ENCODE peak calls at places on chromosomes 2 and 18, in ten cellular contexts. V is cardiac muscle cell, C is GM12865, E is pancreas, B is cardiac fibroblast, K is AG04449, J is A549, Q is OCI-LY7, O is SK-N-SH, Y is Peyer's patch. I is an unnamed sample.

GRCh38 chr2:71235930-71236587 is 9.2 kb upstream of the PAIP2B start:
- DNase-seq in V (no peak), C (no peak), E (no peak), B (no peak), K (no peak), J (no peak), Q (peak; percentile 63), O (no peak), Y (no peak), I (no peak)

GRCh38 chr2:164015328-164016123 is 279.7 kb upstream of the FIGN start:
- DNase-seq in V (peak; percentile 29), C (peak; percentile 91), E (no peak), B (peak; percentile 15), K (no peak), J (no peak), Q (no peak), O (no peak), Y (no peak), I (peak; percentile 97)

GRCh38 chr2:77008925-77009706 is 513.1 kb downstream of the LRRTM4 start:
- DNase-seq in V (peak; percentile 2), C (no peak), E (no peak), B (peak; percentile 22), K (no peak), J (no peak), Q (no peak), O (no peak), Y (no peak), I (peak; percentile 63)

GRCh38 chr2:10613263-10613662 is 76.5 kb downstream of the NOL10 start:
- DNase-seq in V (peak; percentile 41), C (no peak), E (no peak), B (no peak), K (no peak), J (no peak), Q (no peak), O (no peak), Y (no peak), I (no peak)

GRCh38 chr2:53593891-53594585 is 173.6 kb upstream of the CHAC2 start:
- DNase-seq in V (peak; percentile 14), C (no peak), E (no peak), B (peak; percentile 59), K (peak; percentile 14), J (no peak), Q (no peak), O (no peak), Y (no peak), I (no peak)

GRCh38 chr2:222813177-222813843 is 47.5 kb upstream of the ACSL3 start:
- DNase-seq in V (no peak), C (peak; percentile 86), E (no peak), B (peak; percentile 12), K (no peak), J (no peak), Q (no peak), O (no peak), Y (no peak), I (no peak)

GRCh38 chr18:24928479-24928878 is 423.5 kb downstream of the ZNF521 start:
- DNase-seq in V (no peak), C (peak; percentile 21), E (no peak), B (no peak), K (no peak), J (no peak), Q (peak; percentile 82), O (no peak), Y (no peak), I (no peak)

GRCh38 chr2:218368621-218369153 is 12.0 kb downstream of the CATIP start:
- DNase-seq in V (peak; percentile 37), C (no peak), E (peak; percentile 35), B (peak; percentile 9), K (no peak), J (no peak), Q (no peak), O (no peak), Y (peak; percentile 52), I (no peak)

GRCh38 chr2:56170536-56170935 is 13.3 kb upstream of the CCDC85A start:
- DNase-seq in V (no peak), C (no peak), E (no peak), B (no peak), K (no peak), J (no peak), Q (no peak), O (no peak), Y (no peak), I (no peak)

GRCh38 chr2:215619989-215620388 is 184.1 kb upstream of the FN1 start:
- DNase-seq in V (peak; percentile 26), C (no peak), E (no peak), B (no peak), K (no peak), J (peak; percentile 74), Q (no peak), O (no peak), Y (peak; percentile 58), I (no peak)

GRCh38 chr2:106160786-106161261 is 33.3 kb downstream of the UXS1 start:
- DNase-seq in V (no peak), C (no peak), E (no peak), B (no peak), K (no peak), J (no peak), Q (peak; percentile 78), O (no peak), Y (peak; percentile 71), I (no peak)

GRCh38 chr18:69588301-69588700 is 187.6 kb downstream of the DOK6 start:
- DNase-seq in V (peak; percentile 42), C (no peak), E (no peak), B (no peak), K (no peak), J (peak; percentile 3), Q (no peak), O (no peak), Y (no peak), I (no peak)

GRCh38 chr18:6270791-6271216 is 143.9 kb downstream of the L3MBTL4 start:
- DNase-seq in V (no peak), C (peak; percentile 81), E (no peak), B (no peak), K (no peak), J (no peak), Q (no peak), O (no peak), Y (no peak), I (no peak)

GRCh38 chr18:9959564-9959963 is 45.7 kb downstream of the VAPA start:
- DNase-seq in V (no peak), C (no peak), E (no peak), B (no peak), K (no peak), J (no peak), Q (no peak), O (no peak), Y (no peak), I (no peak)
- H3K4me3 ChIP-seq in V (no peak overlapping the region), C (no peak overlapping the region), E (no peak overlapping the region), B (no peak overlapping the region), K (no peak overlapping the region), J (no peak overlapping the region), Q (no peak overlapping the region), O (no peak overlapping the region), Y (no peak overlapping the region), I (no peak overlapping the region)

DNA sequence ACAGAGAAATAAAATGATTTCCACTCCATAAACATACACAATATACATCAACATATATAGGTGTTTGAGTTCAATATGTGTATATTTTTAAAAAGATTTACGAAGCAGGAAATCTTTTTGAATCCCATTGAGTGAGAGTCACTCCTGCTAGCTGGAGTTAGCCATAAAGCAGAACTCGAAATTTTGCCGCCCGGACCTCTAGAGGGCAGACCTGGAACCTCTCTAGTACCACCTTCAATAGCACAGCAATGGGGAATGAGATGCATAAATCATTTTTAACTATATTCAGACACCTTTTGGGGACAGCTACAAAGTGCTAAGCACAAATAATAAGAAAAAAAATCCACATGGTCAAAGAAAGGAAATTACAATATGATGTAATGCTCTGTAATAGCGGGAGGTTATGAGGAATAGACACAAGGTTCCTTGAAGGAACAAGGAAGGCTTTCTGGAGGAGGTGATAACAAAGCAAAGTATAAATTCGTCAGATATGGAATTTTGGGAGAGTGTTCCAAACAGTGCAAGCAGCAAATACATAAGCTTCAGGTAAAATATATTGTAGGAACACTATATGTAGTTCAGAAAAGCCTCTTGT is 533.4 kb downstream of the ERBB4 start:
- DNase-seq in V (peak; percentile 61), C (peak; percentile 35), E (no peak), B (peak; percentile 71), K (no peak), J (peak; percentile 29), Q (peak; percentile 41), O (peak; percentile 37), Y (no peak), I (no peak)
- TF ChIP-seq CTCF in V (peak; percentile 79), C (peak; percentile 54), E (no peak), B (peak; percentile 83), K (no peak), J (peak; percentile 51), Q (peak; percentile 85), O (peak; percentile 66), Y (no peak), I (peak; percentile 74)

GRCh38 chr18:72056171-72056570 is 488.0 kb downstream of the CBLN2 start:
- DNase-seq in V (no peak), C (no peak), E (no peak), B (no peak), K (no peak), J (no peak), Q (no peak), O (no peak), Y (no peak), I (no peak)

DNA sequence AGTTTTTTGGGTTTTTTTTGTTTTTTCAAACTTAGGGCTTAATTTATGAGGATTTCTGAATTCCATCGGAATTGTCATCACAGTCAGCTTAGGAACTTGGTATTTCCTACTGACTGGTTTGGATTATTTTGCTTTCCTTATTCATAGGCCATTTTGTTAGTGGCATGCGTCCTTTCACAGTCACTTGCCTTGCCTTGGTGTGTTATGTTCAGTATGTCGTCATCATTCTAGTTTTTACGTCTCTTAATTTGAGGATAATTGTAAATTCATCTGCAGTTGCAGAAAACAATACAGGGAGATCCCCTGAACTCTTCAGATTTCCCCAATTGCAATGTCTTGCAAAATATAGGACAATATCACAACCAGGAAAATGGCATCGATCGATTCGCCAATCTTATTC is 485.3 kb downstream of the CBLN2 start:
- DNase-seq in V (no peak), C (no peak), E (no peak), B (no peak), K (no peak), J (no peak), Q (no peak), O (no peak), Y (no peak), I (no peak)
- H3K4me3 ChIP-seq in V (no peak overlapping the region), C (no peak overlapping the region), E (no peak overlapping the region), B (no peak overlapping the region), K (no peak overlapping the region), J (no peak overlapping the region), Q (no peak overlapping the region), O (no peak overlapping the region), Y (no peak overlapping the region), I (no peak overlapping the region)

GRCh38 chr18:12057419-12058039 is 36.1 kb upstream of the ANKRD62 start:
- DNase-seq in V (no peak), C (peak; percentile 20), E (no peak), B (no peak), K (no peak), J (no peak), Q (no peak), O (no peak), Y (no peak), I (no peak)
- TF ChIP-seq CTCF in V (no peak), C (peak; percentile 15), E (no peak), B (no peak), K (no peak), J (no peak), Q (peak; percentile 61), O (peak; percentile 11), Y (no peak), I (no peak)

GRCh38 chr2:61443342-61444041 is 27.4 kb downstream of the USP34 start:
- DNase-seq in V (no peak), C (peak; percentile 86), E (no peak), B (no peak), K (no peak), J (peak; percentile 44), Q (peak; percentile 79), O (no peak), Y (no peak), I (peak; percentile 86)
- H3K4me3 ChIP-seq in V (no peak overlapping the region), C (no peak overlapping the region), E (no peak overlapping the region), B (no peak overlapping the region), K (no peak overlapping the region), J (no peak overlapping the region), Q (peak overlapping the region; percentile 63), O (no peak overlapping the region), Y (no peak overlapping the region), I (peak overlapping the region; percentile 24)